ENCODE peak calls at places on chromosomes 12 and 14, in seven cellular contexts. O is AG20443; C is GM06990; W is memory B cell; Z is stimulated activated CD8-positive, alpha-beta memory T cell treated with anti-CD3 and anti-CD28 coated beads, Interleukin-2, amount 100 ng/mL, for 1 hour; D is body of pancreas; S is T-helper 9 cell. N is an unnamed sample.

GRCh38 chr14:50399251-50400032 is 2.8 kb upstream of the CDKL1 start:
- DNase-seq in O (no peak), C (no peak), W (no peak), Z (no peak), D (peak), S (no peak), N (no peak)

GRCh38 chr12:40502322-40502721 is 189.9 kb upstream of the CNTN1 start:
- DNase-seq in O (no peak), C (no peak), W (no peak), Z (no peak), D (no peak), S (no peak), N (peak)

GRCh38 chr12:92002673-92003382 is 142.8 kb downstream of the BTG1 start:
- DNase-seq in O (no peak), C (no peak), W (no peak), Z (no peak), D (no peak), S (no peak), N (no peak)

GRCh38 chr14:66972469-66972868 is 216.8 kb upstream of the GARIN2 start:
- DNase-seq in O (no peak), C (no peak), W (no peak), Z (no peak), D (no peak), S (no peak), N (no peak)

GRCh38 chr14:66496911-66497310 is 10.7 kb downstream of the CCDC196 start:
- DNase-seq in O (no peak), C (no peak), W (no peak), Z (no peak), D (no peak), S (no peak), N (no peak)

GRCh38 chr12:101675555-101675954 is 21.9 kb upstream of the CHPT1 start:
- DNase-seq in O (no peak), C (no peak), W (no peak), Z (no peak), D (no peak), S (no peak), N (no peak)

GRCh38 chr12:105444050-105444808 is 113.7 kb downstream of the C12orf75 start:
- DNase-seq in O (no peak), C (no peak), W (no peak), Z (no peak), D (no peak), S (no peak), N (no peak)

GRCh38 chr12:63079791-63080395 is 71.1 kb downstream of the AVPR1A start:
- DNase-seq in O (no peak), C (no peak), W (no peak), Z (no peak), D (no peak), S (no peak), N (peak)

GRCh38 chr14:31781578-31781977 is 220.4 kb downstream of the NUBPL start:
- DNase-seq in O (no peak), C (no peak), W (no peak), Z (no peak), D (no peak), S (no peak), N (no peak)

GRCh38 chr12:124443929-124444712 is 123.3 kb downstream of the NCOR2 start:
- DNase-seq in O (no peak), C (no peak), W (no peak), Z (no peak), D (no peak), S (no peak), N (no peak)

GRCh38 chr12:31363416-31363809 is 37.5 kb upstream of the SINHCAF start:
- DNase-seq in O (no peak), C (no peak), W (no peak), Z (no peak), D (no peak), S (no peak), N (no peak)

GRCh38 chr14:67377916-67378315 is 17.8 kb downstream of the EIF2S1 start:
- DNase-seq in O (no peak), C (no peak), W (no peak), Z (no peak), D (no peak), S (no peak), N (no peak)

GRCh38 chr14:91258021-91258618 is 13.6 kb upstream of the GPR68 start:
- DNase-seq in O (peak), C (no peak), W (no peak), Z (no peak), D (no peak), S (no peak), N (peak)

GRCh38 chr12:111180830-111181726 is 187.8 kb downstream of the PHETA1 start:
- DNase-seq in O (no peak), C (no peak), W (no peak), Z (no peak), D (peak), S (no peak), N (peak)

GRCh38 chr12:96047621-96048211 is 12.3 kb upstream of the LTA4H start:
- DNase-seq in O (peak), C (no peak), W (no peak), Z (no peak), D (peak), S (no peak), N (peak)

GRCh38 chr12:47547077-47547476 is 158.8 kb downstream of the RPAP3 start:
- DNase-seq in O (peak), C (no peak), W (no peak), Z (no peak), D (no peak), S (no peak), N (peak)

N was measured in Kasumi-1.